ENCODE peak calls at places on chromosome 13, in seven cellular contexts. V, H, Z, K, C, B and X are unnamed samples.

GRCh38 chr13:79346300-79346914 is 59.6 kb downstream of the RBM26 start:
- DNase-seq in V (no peak), H (no peak), Z (no peak), K (no peak), C (no peak), B (no peak), X (no peak)

GRCh38 chr13:22024381-22024994 is 353.6 kb downstream of the FGF9 start:
- DNase-seq in V (no peak), H (no peak), Z (no peak), K (no peak), C (no peak), B (no peak), X (no peak)

GRCh38 chr13:97328222-97328790 is 105.7 kb upstream of the RAP2A start:
- DNase-seq in V (peak), H (no peak), Z (peak), K (peak), C (peak), B (no peak), X (peak)

GRCh38 chr13:31885994-31886393 is 145.6 kb upstream of the FRY start:
- DNase-seq in V (no peak), H (no peak), Z (peak), K (peak), C (peak), B (peak), X (no peak)

GRCh38 chr13:30872685-30873443 is 33.2 kb upstream of the MEDAG start:
- DNase-seq in V (peak), H (no peak), Z (peak), K (peak), C (peak), B (peak), X (peak)

GRCh38 chr13:74132152-74132767 is 1.9 kb downstream of the KLF12 start:
- DNase-seq in V (no peak), H (no peak), Z (peak), K (peak), C (no peak), B (no peak), X (no peak)

GRCh38 chr13:102033316-102033715 is 368.5 kb downstream of the FGF14 start:
- DNase-seq in V (no peak), H (no peak), Z (no peak), K (no peak), C (no peak), B (no peak), X (no peak)

GRCh38 chr13:110134801-110135200 is 172.2 kb downstream of the COL4A1 start:
- DNase-seq in V (no peak), H (no peak), Z (peak), K (no peak), C (peak), B (no peak), X (no peak)

GRCh38 chr13:64934569-64935362 is 2295.4 kb downstream of the PCDH9 start:
- DNase-seq in V (no peak), H (no peak), Z (no peak), K (no peak), C (peak), B (no peak), X (no peak)

GRCh38 chr13:43470610-43471009 is 316.2 kb downstream of the ENOX1 start:
- DNase-seq in V (no peak), H (no peak), Z (no peak), K (peak), C (no peak), B (no peak), X (no peak)

GRCh38 chr13:42275098-42275471 is 3.1 kb downstream of the AKAP11 start:
- DNase-seq in V (no peak), H (no peak), Z (no peak), K (no peak), C (no peak), B (no peak), X (no peak)

GRCh38 chr13:112670118-112670517 is 19.7 kb upstream of the ATP11A start:
- DNase-seq in V (peak), H (no peak), Z (no peak), K (no peak), C (no peak), B (no peak), X (no peak)

GRCh38 chr13:23792680-23793079 is 96.5 kb downstream of the MIPEP start:
- DNase-seq in V (no peak), H (no peak), Z (no peak), K (peak), C (no peak), B (no peak), X (no peak)

GRCh38 chr13:100125946-100126345 is 37.1 kb downstream of the PCCA start:
- DNase-seq in V (no peak), H (no peak), Z (no peak), K (no peak), C (no peak), B (no peak), X (no peak)

GRCh38 chr13:100128838-100129237 is 39.9 kb downstream of the PCCA start:
- DNase-seq in V (no peak), H (no peak), Z (no peak), K (no peak), C (no peak), B (no peak), X (no peak)

GRCh38 chr13:100128373-100128772 is 39.5 kb downstream of the PCCA start:
- DNase-seq in V (no peak), H (no peak), Z (peak), K (peak), C (no peak), B (no peak), X (no peak)

GRCh38 chr13:100129605-100130004 is 40.7 kb downstream of the PCCA start:
- DNase-seq in V (no peak), H (no peak), Z (no peak), K (no peak), C (peak), B (no peak), X (no peak)

DNA sequence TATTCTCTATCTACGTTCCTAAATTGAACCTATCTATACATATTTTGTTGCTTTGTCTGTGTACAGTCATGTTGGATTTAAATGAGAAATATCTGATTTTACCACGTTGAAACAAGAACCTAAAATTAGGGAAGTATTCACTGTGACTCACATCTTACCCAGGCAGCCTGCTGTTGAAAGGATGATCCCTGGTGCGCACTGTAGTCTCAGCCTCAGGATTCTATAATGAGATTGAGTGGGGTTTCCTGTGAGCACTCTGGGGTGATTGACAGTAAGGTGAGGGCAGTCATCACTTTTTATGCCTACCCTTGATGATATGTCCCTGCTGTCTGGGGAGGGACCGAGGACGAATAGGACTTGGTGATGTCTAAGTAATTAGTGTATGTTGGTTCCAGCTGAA is 35.4 kb downstream of the PCCA start:
- DNase-seq in V (no peak), H (no peak), Z (no peak), K (peak), C (no peak), B (peak), X (no peak)
- H3K4ac ChIP-seq in V (no peak), H (no peak), Z (no peak), K (no peak), C (no peak), B (no peak), X (no peak)

DNA sequence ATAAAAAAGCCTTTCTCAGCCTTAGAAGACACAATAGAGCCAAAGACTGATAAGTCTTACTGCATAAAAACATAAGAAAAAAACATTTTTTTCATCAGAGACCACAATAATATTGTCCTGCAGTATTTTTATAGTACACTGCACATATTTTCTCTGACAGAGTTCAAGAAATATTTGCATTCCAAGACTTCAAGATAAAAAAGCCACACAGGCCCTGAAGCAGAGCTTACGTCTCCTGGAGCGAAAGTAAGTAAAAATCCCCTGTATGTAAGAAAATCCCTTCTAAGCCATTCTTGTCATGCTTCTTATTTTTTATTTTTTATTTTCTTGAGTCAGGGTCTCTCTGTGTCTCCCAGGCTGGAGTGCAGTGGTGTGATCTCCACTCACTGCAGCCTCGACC is 755.9 kb downstream of the LIG4 start:
- DNase-seq in V (no peak), H (no peak), Z (peak), K (peak), C (no peak), B (no peak), X (no peak)
- H3K4ac ChIP-seq in V (no peak), H (no peak), Z (no peak), K (peak), C (no peak), B (no peak), X (no peak)

DNA sequence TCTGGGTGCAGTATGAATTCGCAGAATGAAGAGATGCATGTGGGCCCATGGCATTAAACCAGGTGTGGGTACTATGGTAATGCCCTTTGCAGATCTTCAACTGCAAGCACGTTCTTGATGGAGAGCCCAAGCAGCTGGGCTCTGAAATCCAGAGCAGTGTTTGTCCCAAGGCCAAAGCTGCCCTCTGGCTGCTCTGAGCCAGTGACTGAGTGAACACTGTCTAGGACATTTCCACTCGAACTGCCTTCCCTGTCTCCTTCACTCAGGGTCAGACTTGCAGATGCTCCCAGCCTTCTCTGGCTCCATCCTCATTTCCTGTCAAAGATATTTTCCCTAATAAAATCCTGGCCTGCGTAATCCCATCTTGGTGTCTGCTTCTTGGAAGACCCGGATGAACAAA is 80.2 kb upstream of the GJB6 start:
- DNase-seq in V (no peak), H (no peak), Z (no peak), K (no peak), C (no peak), B (no peak), X (no peak)
- H3K4ac ChIP-seq in V (no peak), H (no peak), Z (no peak), K (no peak), C (no peak), B (no peak), X (no peak)

DNA sequence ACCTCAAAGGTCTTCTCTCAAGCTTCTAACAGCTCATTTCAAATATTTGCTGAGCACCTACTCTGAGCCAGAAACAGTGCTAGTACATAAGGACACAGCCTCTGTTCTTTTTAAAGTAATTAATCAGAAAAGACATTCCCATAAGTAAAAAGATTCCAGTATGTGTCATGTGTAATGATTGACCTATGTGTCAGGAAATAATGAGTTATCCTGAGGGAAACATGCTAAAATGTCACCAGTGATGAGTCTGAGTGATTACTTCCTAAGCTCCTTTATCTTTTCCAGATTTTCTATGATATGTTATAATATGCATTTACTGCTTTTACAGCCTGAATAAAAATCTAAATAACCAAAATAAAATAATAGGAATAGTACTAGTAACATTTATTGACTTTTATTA is 107.6 kb downstream of the SLC25A15 start:
- DNase-seq in V (no peak), H (no peak), Z (no peak), K (no peak), C (no peak), B (no peak), X (no peak)
- H3K4ac ChIP-seq in V (no peak), H (no peak), Z (no peak), K (no peak), C (no peak), B (no peak), X (no peak)